ENCODE peak calls at places on chromosomes 13 and 19, in five cellular contexts. One of them, this sample, is unnamed.

GRCh38 chr13:51156666-51157065 is 45.6 kb upstream of the C13orf42 start:
- DNase-seq in IMR-90: no peak
- DNase-seq in H9: no peak
- DNase-seq in H1: peak; percentile 37
- DNase-seq in mesenchymal stem cell: no peak
- DNase-seq in this sample: no peak

GRCh38 chr19:15464394-15465385 is at the start of gene RASAL3:
- DNase-seq in H1: no peak
- DNase-seq in mesenchymal stem cell: no peak
- DNase-seq in IMR-90: no peak
- DNase-seq in H9: peak; percentile 59
- DNase-seq in this sample: no peak

GRCh38 chr19:7547153-7547552 is 11.6 kb downstream of the PNPLA6 start:
- DNase-seq in IMR-90: no peak
- DNase-seq in mesenchymal stem cell: no peak
- DNase-seq in H9: no peak
- DNase-seq in H1: no peak
- DNase-seq in this sample: no peak

GRCh38 chr19:3784607-3785463 is 1.3 kb downstream of the MATK start:
- DNase-seq in H1: peak; percentile 56
- DNase-seq in mesenchymal stem cell: no peak
- DNase-seq in IMR-90: no peak
- DNase-seq in H9: peak; percentile 27
- DNase-seq in this sample: no peak

GRCh38 chr13:69579351-69579750 is 528.3 kb upstream of the ATXN8OS start:
- DNase-seq in IMR-90: no peak
- DNase-seq in mesenchymal stem cell: peak; percentile 27
- DNase-seq in H9: no peak
- DNase-seq in H1: no peak
- DNase-seq in this sample: no peak

GRCh38 chr19:39506944-39507714 is 7.8 kb upstream of the SELENOV start:
- DNase-seq in mesenchymal stem cell: peak; percentile 63
- DNase-seq in H9: peak; percentile 82
- DNase-seq in H1: peak; percentile 81
- DNase-seq in IMR-90: peak; percentile 67
- DNase-seq in this sample: peak; percentile 61

GRCh38 chr13:110616103-110617101 is 1.1 kb downstream of the NAXD start:
- DNase-seq in IMR-90: peak; percentile 72
- DNase-seq in mesenchymal stem cell: peak; percentile 76
- DNase-seq in H9: no peak
- DNase-seq in H1: peak; percentile 69
- DNase-seq in this sample: peak; percentile 51

GRCh38 chr13:43551897-43552456 is 234.8 kb downstream of the ENOX1 start:
- DNase-seq in H9: no peak
- DNase-seq in IMR-90: no peak
- DNase-seq in mesenchymal stem cell: no peak
- DNase-seq in H1: no peak
- DNase-seq in this sample: peak; percentile 21

GRCh38 chr13:19061278-19061677 is 120.3 kb downstream of the TUBA3C start:
- DNase-seq in H9: no peak
- DNase-seq in mesenchymal stem cell: no peak
- DNase-seq in IMR-90: no peak
- DNase-seq in H1: no peak
- DNase-seq in this sample: no peak

GRCh38 chr13:52454459-52454824 is 836 bp upstream of the CKAP2 start:
- DNase-seq in IMR-90: peak; percentile 8
- DNase-seq in H1: no peak
- DNase-seq in mesenchymal stem cell: peak; percentile 6
- DNase-seq in H9: peak; percentile 27
- DNase-seq in this sample: no peak

GRCh38 chr19:33906578-33907335 is 110.1 kb downstream of the KCTD15 start:
- DNase-seq in mesenchymal stem cell: peak; percentile 6
- DNase-seq in H9: peak; percentile 58
- DNase-seq in IMR-90: peak; percentile 2
- DNase-seq in H1: peak; percentile 73
- DNase-seq in this sample: peak; percentile 72

GRCh38 chr19:4012975-4013634 is 5.6 kb downstream of the PIAS4 start:
- DNase-seq in H1: no peak
- DNase-seq in H9: no peak
- DNase-seq in mesenchymal stem cell: no peak
- DNase-seq in IMR-90: no peak
- DNase-seq in this sample: no peak

GRCh38 chr19:33443638-33444195 is 70.2 kb downstream of the CEBPG start:
- DNase-seq in H9: no peak
- DNase-seq in H1: no peak
- DNase-seq in mesenchymal stem cell: no peak
- DNase-seq in IMR-90: no peak
- DNase-seq in this sample: no peak

GRCh38 chr13:27792393-27793218 is at the start of gene GSX1:
- DNase-seq in H9: peak; percentile 88
- DNase-seq in H1: peak; percentile 87
- DNase-seq in IMR-90: peak; percentile 63
- DNase-seq in mesenchymal stem cell: peak; percentile 73
- DNase-seq in this sample: peak; percentile 67

GRCh38 chr13:30908416-30908980 is 2.4 kb downstream of the MEDAG start:
- DNase-seq in H1: no peak
- DNase-seq in IMR-90: peak; percentile 22
- DNase-seq in mesenchymal stem cell: no peak
- DNase-seq in H9: no peak
- DNase-seq in this sample: no peak

GRCh38 chr13:50459658-50460057 is 383.8 kb downstream of the DLEU7 start:
- DNase-seq in H1: no peak
- DNase-seq in H9: no peak
- DNase-seq in IMR-90: no peak
- DNase-seq in mesenchymal stem cell: no peak
- DNase-seq in this sample: no peak

GRCh38 chr13:41548870-41549269 is 91.5 kb downstream of the RGCC start:
- DNase-seq in mesenchymal stem cell: no peak
- DNase-seq in IMR-90: no peak
- DNase-seq in H9: no peak
- DNase-seq in H1: no peak
- DNase-seq in this sample: peak; percentile 23

GRCh38 chr19:29266603-29267002 is 53.7 kb upstream of the UQCRFS1 start:
- DNase-seq in H1: no peak
- DNase-seq in H9: no peak
- DNase-seq in mesenchymal stem cell: no peak
- DNase-seq in IMR-90: no peak
- DNase-seq in this sample: peak; percentile 18

GRCh38 chr19:6424190-6424938 is at the start of gene KHSRP:
- DNase-seq in H9: no peak
- DNase-seq in IMR-90: no peak
- DNase-seq in H1: peak; percentile 59
- DNase-seq in mesenchymal stem cell: peak; percentile 9
- DNase-seq in this sample: no peak

GRCh38 chr13:25455146-25455545 is 83.4 kb downstream of the ATP8A2 start:
- DNase-seq in mesenchymal stem cell: no peak
- DNase-seq in IMR-90: no peak
- DNase-seq in H1: no peak
- DNase-seq in H9: no peak
- DNase-seq in this sample: no peak

GRCh38 chr19:18393836-18394235 is 3.6 kb downstream of the LRRC25 start:
- DNase-seq in H1: no peak
- DNase-seq in H9: no peak
- DNase-seq in mesenchymal stem cell: no peak
- DNase-seq in IMR-90: no peak
- DNase-seq in this sample: no peak

GRCh38 chr13:39875583-39875982 is 220.1 kb downstream of the COG6 start:
- DNase-seq in H9: no peak
- DNase-seq in IMR-90: peak; percentile 39
- DNase-seq in mesenchymal stem cell: no peak
- DNase-seq in H1: no peak
- DNase-seq in this sample: no peak

GRCh38 chr19:38851622-38852230 is 1.9 kb upstream of the HNRNPL start:
- DNase-seq in mesenchymal stem cell: peak; percentile 92
- DNase-seq in IMR-90: peak; percentile 88
- DNase-seq in H9: peak; percentile 91
- DNase-seq in H1: peak; percentile 94
- DNase-seq in this sample: peak; percentile 94

GRCh38 chr13:30739646-30740642 is 4.6 kb downstream of the ALOX5AP start:
- DNase-seq in mesenchymal stem cell: peak; percentile 93
- DNase-seq in H1: no peak
- DNase-seq in IMR-90: peak; percentile 95
- DNase-seq in H9: no peak
- DNase-seq in this sample: peak; percentile 64

GRCh38 chr13:58547419-58547818 is 915.9 kb downstream of the PCDH17 start:
- DNase-seq in IMR-90: no peak
- DNase-seq in H9: no peak
- DNase-seq in H1: no peak
- DNase-seq in mesenchymal stem cell: no peak
- DNase-seq in this sample: no peak

GRCh38 chr19:9610484-9611113 is 10.4 kb downstream of the ZNF561 start:
- DNase-seq in IMR-90: no peak
- DNase-seq in H9: no peak
- DNase-seq in mesenchymal stem cell: no peak
- DNase-seq in H1: no peak
- DNase-seq in this sample: no peak

GRCh38 chr19:13850910-13851753 is 25.8 kb upstream of the NANOS3 start:
- DNase-seq in H1: no peak
- DNase-seq in mesenchymal stem cell: peak; percentile 96
- DNase-seq in IMR-90: peak; percentile 94
- DNase-seq in H9: peak; percentile 81
- DNase-seq in this sample: peak; percentile 86

GRCh38 chr19:49425922-49426592 is 869 bp downstream of the GFY start:
- DNase-seq in mesenchymal stem cell: no peak
- DNase-seq in H1: peak; percentile 100
- DNase-seq in IMR-90: no peak
- DNase-seq in H9: peak; percentile 96
- DNase-seq in this sample: no peak

GRCh38 chr13:99979453-99980200 is 2.0 kb upstream of the ZIC2 start:
- DNase-seq in IMR-90: no peak
- DNase-seq in H9: peak; percentile 70
- DNase-seq in mesenchymal stem cell: no peak
- DNase-seq in H1: peak; percentile 74
- DNase-seq in this sample: peak; percentile 61
- H3K14ac ChIP-seq in IMR-90: no peak overlapping the region
- H3K14ac ChIP-seq in H9: peak overlapping the region; percentile 85
- H3K14ac ChIP-seq in mesenchymal stem cell: no peak overlapping the region
- H3K14ac ChIP-seq in H1: no peak overlapping the region
- H3K14ac ChIP-seq in this sample: no peak overlapping the region

GRCh38 chr13:26499209-26499601 is 58.3 kb upstream of the WASF3 start:
- DNase-seq in mesenchymal stem cell: no peak
- DNase-seq in H1: no peak
- DNase-seq in IMR-90: no peak
- DNase-seq in H9: no peak
- DNase-seq in this sample: peak; percentile 45
- H2BK5ac ChIP-seq in mesenchymal stem cell: no peak overlapping the region
- H2BK5ac ChIP-seq in H1: no peak overlapping the region
- H2BK5ac ChIP-seq in IMR-90: peak overlapping the region; percentile 68
- H2BK5ac ChIP-seq in H9: no peak overlapping the region
- H2BK5ac ChIP-seq in this sample: no peak overlapping the region

DNA sequence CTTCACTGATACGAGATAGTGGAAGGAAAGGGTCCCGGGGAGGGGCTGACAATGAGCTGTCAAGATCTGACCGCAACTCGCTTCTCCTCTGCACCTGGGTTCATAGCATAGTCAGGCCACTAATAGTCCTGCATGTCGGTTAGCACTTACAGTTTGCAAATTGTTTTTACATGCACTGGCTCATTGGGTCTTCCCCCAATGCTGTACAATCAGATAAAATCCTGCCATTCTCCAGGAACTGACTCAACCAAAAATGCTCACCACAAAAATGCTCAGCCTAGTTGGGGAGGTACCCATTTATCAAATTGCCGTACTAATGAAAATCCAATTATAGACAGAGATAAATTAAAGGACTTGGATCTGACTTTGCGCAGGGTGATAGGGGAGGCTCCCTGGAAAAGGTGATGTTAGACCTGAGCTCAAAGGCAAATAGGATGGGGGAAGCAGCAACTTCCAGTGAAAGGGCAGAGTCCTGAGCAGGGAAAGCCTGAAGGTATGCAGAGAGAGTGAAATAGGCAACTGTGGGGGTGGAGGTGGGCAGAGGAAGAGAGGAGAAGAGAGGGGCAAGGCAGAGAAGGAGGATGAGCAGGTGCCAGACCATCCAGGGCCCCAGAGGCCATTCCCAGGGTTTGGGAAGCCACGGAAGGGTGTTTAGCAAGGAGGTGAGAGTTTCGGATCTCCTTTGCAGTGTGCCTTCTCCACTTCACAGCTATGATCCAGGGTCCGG is 326.1 kb upstream of the TSHZ3 start:
- DNase-seq in H9: no peak
- DNase-seq in H1: no peak
- DNase-seq in mesenchymal stem cell: peak; percentile 70
- DNase-seq in IMR-90: peak; percentile 59
- DNase-seq in this sample: no peak
- H3K23ac ChIP-seq in H9: no peak overlapping the region
- H3K23ac ChIP-seq in H1: no peak overlapping the region
- H3K23ac ChIP-seq in mesenchymal stem cell: no peak overlapping the region
- H3K23ac ChIP-seq in IMR-90: no peak overlapping the region
- H3K23ac ChIP-seq in this sample: no peak overlapping the region

GRCh38 chr13:88761145-88761544 is 1090.0 kb downstream of the SLITRK5 start:
- DNase-seq in IMR-90: no peak
- DNase-seq in H1: no peak
- DNase-seq in mesenchymal stem cell: no peak
- DNase-seq in H9: peak; percentile 26
- DNase-seq in this sample: no peak

DNA sequence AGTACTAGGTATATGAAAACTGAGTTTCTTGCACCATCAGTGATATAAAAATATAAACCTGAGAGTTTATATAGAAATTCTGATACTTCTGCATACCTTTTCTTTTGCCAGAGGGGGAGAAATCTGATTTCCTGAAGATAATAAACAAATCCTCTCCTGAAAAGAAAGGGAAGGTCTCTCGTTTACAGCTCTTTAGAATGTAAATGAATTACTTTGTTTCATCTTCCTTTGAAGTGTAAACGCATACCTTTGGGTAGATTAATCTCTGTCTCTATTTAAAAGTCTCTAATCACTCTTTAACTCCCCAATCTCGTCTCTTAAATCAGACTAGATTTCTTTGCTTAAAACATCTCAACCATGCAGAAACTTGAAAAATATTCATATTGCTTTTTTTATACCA is 1092.9 kb downstream of the SLITRK5 start:
- DNase-seq in H9: no peak
- DNase-seq in H1: no peak
- DNase-seq in mesenchymal stem cell: no peak
- DNase-seq in IMR-90: no peak
- DNase-seq in this sample: no peak
- H3K14ac ChIP-seq in H9: no peak overlapping the region
- H3K14ac ChIP-seq in H1: no peak overlapping the region
- H3K14ac ChIP-seq in mesenchymal stem cell: no peak overlapping the region
- H3K14ac ChIP-seq in IMR-90: no peak overlapping the region
- H3K14ac ChIP-seq in this sample: no peak overlapping the region

GRCh38 chr19:17136617-17137016 is 61.0 kb downstream of the MYO9B start:
- DNase-seq in mesenchymal stem cell: no peak
- DNase-seq in H9: no peak
- DNase-seq in IMR-90: no peak
- DNase-seq in H1: no peak
- DNase-seq in this sample: no peak

GRCh38 chr19:17138937-17139598 is 63.5 kb downstream of the MYO9B start:
- DNase-seq in H9: no peak
- DNase-seq in IMR-90: no peak
- DNase-seq in H1: no peak
- DNase-seq in mesenchymal stem cell: no peak
- DNase-seq in this sample: no peak

GRCh38 chr19:17137417-17137816 is 61.8 kb downstream of the MYO9B start:
- DNase-seq in IMR-90: no peak
- DNase-seq in H1: no peak
- DNase-seq in H9: no peak
- DNase-seq in mesenchymal stem cell: no peak
- DNase-seq in this sample: no peak

GRCh38 chr19:17136026-17136425 is 60.4 kb downstream of the MYO9B start:
- DNase-seq in mesenchymal stem cell: peak; percentile 38
- DNase-seq in H9: no peak
- DNase-seq in IMR-90: no peak
- DNase-seq in H1: peak; percentile 60
- DNase-seq in this sample: no peak
- H2BK5ac ChIP-seq in mesenchymal stem cell: peak overlapping the region; percentile 1
- H2BK5ac ChIP-seq in H9: no peak overlapping the region
- H2BK5ac ChIP-seq in IMR-90: peak overlapping the region; percentile 77
- H2BK5ac ChIP-seq in H1: peak overlapping the region; percentile 96
- H2BK5ac ChIP-seq in this sample: peak overlapping the region; percentile 93

This sample was measured in trophoblast cell.